ENCODE peak calls at places on chromosomes 4 and X, in six cellular contexts. M, A, V, R, Z and O are unnamed samples.

GRCh38 chr4:41887821-41888699 is 47.2 kb upstream of the TMEM33 start:
- DNase-seq in R (peak; percentile 48), M (peak; percentile 40), V (peak; percentile 63), A (no peak), Z (peak; percentile 40), O (peak; percentile 49)

GRCh38 chr4:21476753-21477152 is 471.8 kb downstream of the KCNIP4 start:
- DNase-seq in V (no peak), R (no peak), Z (no peak), A (no peak), M (no peak), O (peak; percentile 12)

GRCh38 chr4:31111794-31112193 is 391.6 kb downstream of the PCDH7 start:
- DNase-seq in R (no peak), V (no peak), M (no peak), Z (no peak), A (no peak), O (no peak)

GRCh38 chr4:119774840-119775239 is 146.2 kb upstream of the PDE5A start:
- DNase-seq in M (no peak), R (no peak), V (no peak), Z (no peak), A (no peak), O (no peak)

GRCh38 chr4:74094227-74094626 is 4.8 kb downstream of the CXCL2 start:
- DNase-seq in A (no peak), R (no peak), M (no peak), Z (no peak), V (no peak), O (no peak)

GRCh38 chrX:47311857-47312774 is 58.3 kb upstream of the ZNF157 start:
- DNase-seq in V (no peak), R (peak; percentile 71), M (no peak), A (peak; percentile 11), Z (no peak), O (peak; percentile 40)

GRCh38 chrX:3550160-3550765 is 163.2 kb downstream of the PRKX start:
- DNase-seq in R (no peak), A (no peak), Z (no peak), M (peak; percentile 36), V (no peak), O (peak; percentile 37)

GRCh38 chrX:40151211-40152172 is 53.7 kb upstream of the BCOR start:
- DNase-seq in Z (no peak), A (no peak), R (no peak), M (peak; percentile 69), V (no peak), O (no peak)

GRCh38 chr4:36310793-36311192 is 29.4 kb downstream of the DTHD1 start:
- DNase-seq in Z (no peak), M (no peak), A (no peak), V (no peak), R (no peak), O (no peak)

GRCh38 chrX:14779589-14779988 is 93.3 kb downstream of the FANCB start:
- DNase-seq in Z (no peak), R (no peak), M (no peak), V (no peak), A (no peak), O (no peak)